ENCODE peak calls at places on chromosomes 2 and 18, in five cellular contexts. T is HepG2, C is endothelial cell of umbilical vein, B is GM23338, H is Panc1. I is an unnamed sample.

GRCh38 chr2:10258326-10258725 is 44.4 kb upstream of the HPCAL1 start:
- DNase-seq in T (no peak), C (no peak), B (no peak), H (no peak), I (no peak)

GRCh38 chr2:240518981-240519380 is 38.8 kb downstream of the ANKMY1 start:
- DNase-seq in T (no peak), C (no peak), B (no peak), H (no peak), I (no peak)

GRCh38 chr2:212618636-212619035 is 80.0 kb upstream of the ERBB4 start:
- DNase-seq in T (no peak), C (no peak), B (no peak), H (no peak), I (no peak)

GRCh38 chr18:78637442-78638402 is 341.9 kb upstream of the SALL3 start:
- DNase-seq in T (no peak), C (no peak), B (peak; percentile 1), H (no peak), I (no peak)

GRCh38 chr2:195038158-195038557 is 618.9 kb upstream of the SLC39A10 start:
- DNase-seq in T (no peak), C (no peak), B (no peak), H (no peak), I (no peak)

GRCh38 chr18:32122039-32122438 is 30.4 kb downstream of the RNF138 start:
- DNase-seq in T (peak; percentile 9), C (no peak), B (no peak), H (no peak), I (no peak)

GRCh38 chr18:41617592-41617991 is 337.4 kb upstream of the PIK3C3 start:
- DNase-seq in T (no peak), C (no peak), B (no peak), H (no peak), I (no peak)

GRCh38 chr2:62672601-62673000 is 32.9 kb upstream of the EHBP1 start:
- DNase-seq in T (peak; percentile 83), C (no peak), B (peak; percentile 88), H (no peak), I (no peak)

GRCh38 chr2:26704441-26704977 is 12.0 kb downstream of the KCNK3 start:
- DNase-seq in T (no peak), C (no peak), B (no peak), H (no peak), I (peak; percentile 38)

GRCh38 chr2:26707747-26708146 is 15.2 kb downstream of the KCNK3 start:
- DNase-seq in T (no peak), C (no peak), B (no peak), H (no peak), I (no peak)

GRCh38 chr2:26706616-26707473 is 14.3 kb downstream of the KCNK3 start:
- DNase-seq in T (no peak), C (no peak), B (no peak), H (no peak), I (no peak)

GRCh38 chr2:26706093-26706492 is 13.6 kb downstream of the KCNK3 start:
- DNase-seq in T (no peak), C (no peak), B (no peak), H (no peak), I (no peak)

DNA sequence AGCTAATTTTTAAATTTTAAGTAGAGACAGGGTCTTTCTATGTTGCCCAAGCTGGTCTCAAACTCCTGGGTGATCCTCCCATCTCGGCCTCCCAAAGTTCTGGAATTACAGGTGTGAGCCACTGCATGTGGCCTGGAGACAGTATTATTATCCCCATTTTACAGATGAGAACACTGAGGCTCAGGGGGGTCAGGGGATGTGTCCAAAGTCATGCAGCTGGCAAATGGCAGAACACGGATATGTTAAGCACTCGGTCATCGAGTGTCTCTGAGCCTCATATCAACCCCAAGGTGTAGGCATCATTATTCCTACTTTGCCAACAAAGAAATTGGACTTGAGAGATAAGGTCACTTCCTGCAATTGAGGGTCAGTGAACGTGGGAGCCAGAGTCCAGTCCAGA is 12.6 kb downstream of the KCNK3 start:
- DNase-seq in T (no peak), C (no peak), B (no peak), H (no peak), I (no peak)
- H3K27ac ChIP-seq in T (no peak overlapping the region), C (no peak overlapping the region), B (no peak overlapping the region), H (no peak overlapping the region), I (peak overlapping the region; percentile 43)

DNA sequence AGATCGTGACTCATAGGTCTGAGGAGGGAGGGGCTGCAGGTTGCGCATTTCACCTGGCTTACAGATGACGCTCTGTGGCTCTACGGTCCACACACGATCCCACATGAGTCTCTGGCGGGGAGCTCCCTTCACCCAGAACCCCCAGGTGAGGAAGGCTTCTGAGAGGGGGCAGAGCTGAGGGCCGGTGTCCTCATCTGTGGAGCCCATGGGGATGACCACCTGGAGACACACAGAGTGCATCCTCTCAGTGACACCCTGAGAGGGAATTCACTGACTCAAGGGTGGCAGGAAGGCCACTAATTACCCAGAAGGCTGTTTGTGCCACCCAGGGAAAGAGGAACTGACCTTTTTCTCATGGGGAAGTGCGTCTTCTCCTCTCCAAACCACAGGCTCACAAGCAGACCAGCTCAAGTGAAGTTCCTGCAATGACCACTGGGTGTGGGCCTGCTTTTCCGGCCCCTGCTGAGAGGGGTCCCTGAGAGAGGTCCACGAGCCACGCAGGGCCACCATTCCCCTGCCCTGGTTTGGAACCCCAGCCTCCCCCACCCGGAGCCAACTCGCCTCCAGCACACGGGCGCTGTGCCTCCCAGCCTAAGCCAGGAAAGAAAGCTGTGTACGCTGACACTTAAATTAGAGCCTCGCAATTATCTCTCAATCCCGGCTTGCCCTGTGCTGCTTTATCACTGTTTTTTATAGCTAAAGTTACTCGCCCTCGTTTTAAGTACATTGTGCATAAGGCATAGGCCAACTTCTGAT is 114.1 kb downstream of the BCL11A start:
- DNase-seq in T (no peak), C (no peak), B (peak; percentile 70), H (peak; percentile 20), I (no peak)
- TF ChIP-seq CTCF in T (peak; percentile 37), C (no peak), B (peak; percentile 47), H (peak; percentile 50), I (no peak)

GRCh38 chr2:25341753-25342371 is at the start of gene DNMT3A:
- DNase-seq in T (no peak), C (peak; percentile 34), B (peak; percentile 78), H (no peak), I (peak; percentile 63)
- TF ChIP-seq POLR2AphosphoS5 in T (no peak), C (no peak), B (no peak), H (no peak), I (no peak)

GRCh38 chr2:188787661-188788044 is 186.5 kb upstream of the COL3A1 start:
- DNase-seq in T (no peak), C (peak; percentile 29), B (no peak), H (no peak), I (no peak)

GRCh38 chr2:188784269-188784762 is 189.9 kb upstream of the COL3A1 start:
- DNase-seq in T (no peak), C (no peak), B (no peak), H (no peak), I (no peak)

GRCh38 chr2:188787002-188787660 is 187.0 kb upstream of the COL3A1 start:
- DNase-seq in T (no peak), C (peak; percentile 54), B (no peak), H (no peak), I (no peak)

GRCh38 chr2:188785515-188785914 is 188.7 kb upstream of the COL3A1 start:
- DNase-seq in T (no peak), C (no peak), B (no peak), H (no peak), I (no peak)

GRCh38 chr2:188786368-188786781 is 187.8 kb upstream of the COL3A1 start:
- DNase-seq in T (no peak), C (peak; percentile 63), B (no peak), H (no peak), I (no peak)
- H3K27ac ChIP-seq in T (no peak overlapping the region), C (no peak overlapping the region), B (no peak overlapping the region), H (no peak overlapping the region), I (peak overlapping the region; percentile 82)